ENCODE peak calls at places on chromosome 7, in five cellular contexts. T, L, P, F and Y are unnamed samples.

GRCh38 chr7:132738254-132738653 is 162.0 kb upstream of the PLXNA4 start:
- DNase-seq in P (peak; percentile 94), L (no peak), T (no peak), F (peak; percentile 93), Y (peak; percentile 54)

GRCh38 chr7:155462163-155462735 is 4.3 kb downstream of the EN2 start:
- DNase-seq in T (no peak), P (no peak), F (no peak), L (no peak), Y (no peak)

GRCh38 chr7:24283900-24284698 is at the start of gene NPY:
- DNase-seq in T (no peak), L (peak; percentile 23), P (no peak), F (no peak), Y (no peak)

GRCh38 chr7:102412548-102412947 is 16.4 kb downstream of the PRKRIP1 start:
- DNase-seq in L (no peak), F (peak; percentile 25), P (peak; percentile 12), T (no peak), Y (no peak)

GRCh38 chr7:585229-585711 is 65.6 kb upstream of the PDGFA start:
- DNase-seq in L (no peak), F (no peak), T (no peak), P (no peak), Y (no peak)

GRCh38 chr7:48042216-48042615 is 6.9 kb downstream of the C7orf57 start:
- DNase-seq in P (peak; percentile 27), L (no peak), F (peak; percentile 61), T (no peak), Y (no peak)

GRCh38 chr7:151010307-151011096 is 13.8 kb downstream of the ATG9B start:
- DNase-seq in F (peak; percentile 16), L (no peak), P (no peak), T (no peak), Y (no peak)

GRCh38 chr7:149125189-149125863 is 798 bp downstream of the ZNF425 start:
- DNase-seq in P (no peak), T (no peak), L (no peak), F (no peak), Y (no peak)

GRCh38 chr7:50632561-50633413 is 67.6 kb upstream of the DDC start:
- DNase-seq in L (peak; percentile 65), P (peak; percentile 61), T (peak; percentile 66), F (peak; percentile 44), Y (peak; percentile 32)

GRCh38 chr7:143387156-143387975 is 6.2 kb downstream of the ZYX start:
- DNase-seq in P (no peak), L (no peak), T (no peak), F (no peak), Y (no peak)

GRCh38 chr7:142487124-142487523 is 229.3 kb upstream of the PRSS58 start:
- DNase-seq in F (no peak), T (no peak), L (no peak), P (no peak), Y (no peak)

GRCh38 chr7:22183522-22184280 is 173.3 kb downstream of the RAPGEF5 start:
- DNase-seq in L (no peak), T (no peak), P (no peak), F (no peak), Y (no peak)

GRCh38 chr7:37921340-37921805 is 933 bp downstream of the EPDR1 start:
- DNase-seq in F (peak; percentile 12), T (peak; percentile 38), P (no peak), L (peak; percentile 31), Y (no peak)
- TF ChIP-seq CTCF in F (peak; percentile 24), T (no peak), P (no peak), L (no peak), Y (no peak)

DNA sequence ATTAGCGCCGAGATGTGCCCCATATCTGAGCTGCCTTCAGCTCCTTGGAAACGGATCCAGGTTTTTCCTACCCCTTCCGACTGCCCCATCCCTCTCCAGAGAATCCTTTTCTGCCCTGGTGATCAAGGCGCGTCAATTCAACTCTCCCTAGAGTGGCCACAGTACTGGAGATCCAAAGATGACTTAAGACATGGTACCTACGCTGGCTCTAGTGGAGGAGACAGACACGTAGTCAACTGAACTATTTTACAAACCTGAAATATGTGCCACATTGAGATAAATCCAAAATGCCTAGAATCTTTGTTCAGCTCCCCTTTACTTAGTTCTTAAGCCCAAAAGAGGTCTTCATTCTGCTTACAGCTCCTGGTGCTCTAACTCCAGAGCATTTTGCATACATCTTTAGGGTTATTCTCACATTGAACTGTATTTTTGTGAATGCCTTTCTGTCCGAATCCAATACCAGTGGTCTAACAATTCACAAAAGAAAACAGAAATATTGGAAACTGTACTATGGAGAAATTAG is 444 bp upstream of the TNPO3 start:
- DNase-seq in L (no peak), P (no peak), F (no peak), T (no peak), Y (no peak)
- TF ChIP-seq CTCF in L (no peak), P (no peak), F (no peak), T (no peak), Y (no peak)

GRCh38 chr7:70193514-70193913 is 595.2 kb downstream of the AUTS2 start:
- DNase-seq in P (no peak), T (no peak), L (no peak), F (peak; percentile 31), Y (no peak)
- TF ChIP-seq CTCF in P (peak; percentile 20), T (peak; percentile 24), L (peak; percentile 31), F (peak; percentile 42), Y (no peak)

DNA sequence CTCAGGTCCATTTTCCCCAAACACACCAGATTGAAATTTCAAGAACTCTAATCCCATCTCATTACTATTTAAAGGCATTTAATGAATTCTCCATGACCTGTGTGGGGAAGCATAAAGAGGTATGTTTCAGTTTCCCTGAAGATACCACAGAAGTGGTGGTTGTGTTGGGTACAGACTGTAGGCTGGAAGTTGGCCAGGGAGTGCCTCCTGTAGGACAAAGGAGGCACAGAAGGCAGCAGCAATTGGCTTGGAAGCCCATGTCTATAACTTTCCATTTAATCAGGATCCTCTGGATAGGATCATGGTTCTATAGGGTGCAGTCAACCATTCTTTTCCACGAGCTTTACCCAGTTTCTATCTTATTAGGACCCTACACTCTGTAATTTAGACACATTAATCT is 8.6 kb upstream of the BET1 start:
- DNase-seq in F (no peak), L (no peak), P (no peak), T (no peak), Y (no peak)
- TF ChIP-seq CTCF in F (no peak), L (no peak), P (peak; percentile 16), T (no peak), Y (no peak)

GRCh38 chr7:99499356-99499712 is 747 bp downstream of the ZNF394 start:
- DNase-seq in F (peak; percentile 16), P (no peak), T (no peak), L (no peak), Y (no peak)

GRCh38 chr7:99500637-99501009 is 542 bp upstream of the ZNF394 start:
- DNase-seq in L (no peak), T (no peak), F (no peak), P (no peak), Y (no peak)

GRCh38 chr7:99497771-99498545 is 2.1 kb downstream of the ZNF394 start:
- DNase-seq in F (no peak), P (no peak), L (no peak), T (no peak), Y (no peak)

GRCh38 chr7:99498546-99498944 is 1.5 kb downstream of the ZNF394 start:
- DNase-seq in P (no peak), F (no peak), T (no peak), L (no peak), Y (no peak)

GRCh38 chr7:99499713-99500636 is at the start of gene ZNF394:
- DNase-seq in T (peak; percentile 96), F (peak; percentile 89), P (peak; percentile 84), L (peak; percentile 74), Y (peak; percentile 74)
- TF ChIP-seq CTCF in T (no peak), F (no peak), P (peak; percentile 24), L (no peak), Y (no peak)

GRCh38 chr7:17136156-17136555 is 162.3 kb upstream of the AHR start:
- DNase-seq in P (no peak), F (no peak), T (no peak), L (no peak), Y (no peak)
- TF ChIP-seq CTCF in P (no peak), F (no peak), T (no peak), L (no peak), Y (no peak)

GRCh38 chr7:91872928-91873327 is 7.6 kb downstream of the MTERF1 start:
- DNase-seq in F (no peak), T (no peak), P (no peak), L (no peak), Y (no peak)

GRCh38 chr7:91880016-91880412 is 488 bp downstream of the MTERF1 start:
- DNase-seq in L (no peak), F (peak; percentile 13), P (no peak), T (no peak), Y (no peak)

GRCh38 chr7:91880413-91881241 is at the start of gene MTERF1:
- DNase-seq in P (peak; percentile 84), L (peak; percentile 91), T (peak; percentile 94), F (peak; percentile 87), Y (peak; percentile 69)

GRCh38 chr7:91875851-91876250 is 4.7 kb downstream of the MTERF1 start:
- DNase-seq in L (no peak), T (no peak), F (peak; percentile 41), P (no peak), Y (no peak)

DNA sequence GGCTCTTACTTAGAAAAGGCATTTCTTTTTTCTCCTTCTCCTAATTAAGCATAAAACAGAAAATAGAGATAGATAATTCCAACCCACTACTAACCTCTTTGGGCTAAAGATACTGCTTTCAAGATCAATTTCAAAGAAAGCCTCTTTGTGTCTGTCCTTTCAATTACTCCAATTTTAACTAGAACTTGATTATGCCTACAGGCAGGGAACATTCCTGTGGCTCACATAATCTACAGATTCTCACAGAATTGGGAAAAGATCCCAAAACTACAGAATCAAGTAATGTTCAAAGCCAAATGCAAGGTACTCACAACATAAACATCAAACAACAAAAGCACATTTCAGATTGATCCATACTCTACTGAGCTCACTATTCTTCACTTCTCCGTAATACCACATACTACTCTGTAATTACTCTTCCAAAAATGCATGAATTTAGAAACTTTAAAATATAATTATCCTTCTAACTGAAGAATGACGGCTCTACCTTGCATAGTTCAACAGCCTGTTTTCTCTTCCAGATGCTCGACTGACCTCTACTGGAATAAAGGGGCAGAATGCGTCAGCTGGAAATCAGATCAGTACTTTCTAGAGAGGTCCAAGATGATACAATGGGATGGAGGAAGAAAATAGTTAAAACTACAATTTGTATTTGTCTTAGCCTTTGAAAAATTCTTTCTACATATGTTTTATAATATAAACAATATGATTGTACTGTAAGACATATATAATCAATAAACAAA is 3.9 kb downstream of the MTERF1 start:
- DNase-seq in P (peak; percentile 32), L (no peak), T (no peak), F (peak; percentile 27), Y (no peak)
- TF ChIP-seq CTCF in P (peak; percentile 69), L (no peak), T (no peak), F (peak; percentile 60), Y (peak; percentile 32)

GRCh38 chr7:110090113-110090820 is 1000.7 kb upstream of the LRRN3 start:
- DNase-seq in F (no peak), T (no peak), L (peak; percentile 16), P (peak; percentile 41), Y (peak; percentile 2)
- TF ChIP-seq CTCF in F (peak; percentile 30), T (peak; percentile 21), L (no peak), P (peak; percentile 77), Y (peak; percentile 45)

GRCh38 chr7:78063758-78064157 is 265.2 kb downstream of the PHTF2 start:
- DNase-seq in T (no peak), F (no peak), L (no peak), P (peak; percentile 34), Y (no peak)
- TF ChIP-seq CTCF in T (no peak), F (no peak), L (no peak), P (no peak), Y (no peak)